ENCODE peak calls at places on chromosomes 7 and 10, in eight cellular contexts. O is lower leg skin, R is tibial artery, D is psoas muscle, P is BJ, A is fibroblast of lung, U is neural progenitor cell, J is mucosa of descending colon. W is an unnamed sample.

GRCh38 chr7:79691094-79691493 is 237.6 kb upstream of the MAGI2 start:
- DNase-seq in O (no peak), R (no peak), D (no peak), P (no peak), A (no peak), U (no peak), J (no peak), W (no peak)

GRCh38 chr10:110647136-110647430 is 2.9 kb downstream of the RBM20 start:
- DNase-seq in O (no peak), R (no peak), D (no peak), P (no peak), A (no peak), U (no peak), J (no peak), W (no peak)

GRCh38 chr7:98133181-98133580 is 26.5 kb downstream of the LMTK2 start:
- DNase-seq in O (no peak), R (no peak), D (no peak), P (no peak), A (peak; percentile 11), U (no peak), J (no peak), W (no peak)

GRCh38 chr7:113389247-113389646 is 270.9 kb upstream of the SMIM30 start:
- DNase-seq in O (no peak), R (no peak), D (no peak), P (no peak), A (no peak), U (no peak), J (no peak), W (no peak)

GRCh38 chr10:26269754-26270153 is 53.2 kb downstream of the GAD2 start:
- DNase-seq in O (no peak), R (no peak), D (no peak), P (no peak), A (no peak), U (peak; percentile 73), J (no peak), W (no peak)

GRCh38 chr10:1886039-1886438 is 148.7 kb upstream of the ADARB2 start:
- DNase-seq in O (no peak), R (no peak), D (no peak), P (no peak), A (no peak), U (no peak), J (no peak), W (no peak)

GRCh38 chr10:61842755-61843497 is 58.6 kb upstream of the ARID5B start:
- DNase-seq in O (no peak), R (no peak), D (no peak), P (peak; percentile 33), A (no peak), U (no peak), J (no peak), W (no peak)

GRCh38 chr7:2947381-2947780 is 96.3 kb downstream of the CARD11 start:
- DNase-seq in O (no peak), R (no peak), D (no peak), P (no peak), A (no peak), U (no peak), J (no peak), W (peak; percentile 16)

GRCh38 chr10:110137142-110137545 is 70.3 kb upstream of the MXI1 start:
- DNase-seq in O (no peak), R (no peak), D (no peak), P (peak; percentile 26), A (peak; percentile 88), U (peak; percentile 70), J (no peak), W (no peak)

GRCh38 chr10:8059191-8059936 is 4.9 kb downstream of the GATA3 start:
- DNase-seq in O (no peak), R (no peak), D (no peak), P (no peak), A (no peak), U (peak; percentile 45), J (no peak), W (no peak)

GRCh38 chr7:31997423-31997822 is 72.8 kb downstream of the PDE1C start:
- DNase-seq in O (no peak), R (no peak), D (no peak), P (no peak), A (no peak), U (peak; percentile 24), J (no peak), W (no peak)
- TF ChIP-seq CTCF in O (no peak), R (no peak), D (no peak), P (no peak), A (no peak), U (no peak), J (no peak), W (no peak)

DNA sequence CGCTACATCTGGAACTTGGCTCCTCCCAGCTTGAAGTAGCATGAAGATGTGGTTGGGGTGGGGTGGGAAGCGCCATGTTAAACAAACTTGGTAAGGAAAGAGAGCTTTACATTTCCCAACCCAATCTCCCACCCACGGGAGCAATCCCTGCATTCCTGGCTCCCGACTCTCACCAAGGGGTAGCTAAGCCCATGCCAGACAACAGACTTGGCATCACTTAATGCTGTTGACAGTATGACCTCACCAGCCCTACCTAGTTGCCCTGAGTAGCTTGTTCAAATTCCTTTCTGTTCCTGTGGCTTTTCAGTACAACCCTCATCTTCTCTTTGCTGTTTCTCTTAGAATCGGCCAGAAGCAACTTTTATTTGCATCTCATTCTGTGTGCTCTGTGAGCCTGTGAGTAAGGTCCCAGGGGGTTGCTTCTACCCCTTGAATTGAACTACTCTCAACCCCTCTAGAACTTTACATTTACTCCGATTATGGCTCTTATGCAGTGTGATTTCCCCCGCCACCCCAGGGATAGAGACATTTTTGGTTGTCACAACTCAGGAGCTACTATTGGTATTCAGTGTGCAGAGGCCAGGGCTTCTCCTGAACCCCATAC is 211.5 kb downstream of the SEC23IP start:
- DNase-seq in O (no peak), R (no peak), D (no peak), P (no peak), A (no peak), U (no peak), J (no peak), W (no peak)
- TF ChIP-seq CTCF in O (no peak), R (no peak), D (no peak), P (no peak), A (no peak), U (no peak), J (no peak), W (no peak)

DNA sequence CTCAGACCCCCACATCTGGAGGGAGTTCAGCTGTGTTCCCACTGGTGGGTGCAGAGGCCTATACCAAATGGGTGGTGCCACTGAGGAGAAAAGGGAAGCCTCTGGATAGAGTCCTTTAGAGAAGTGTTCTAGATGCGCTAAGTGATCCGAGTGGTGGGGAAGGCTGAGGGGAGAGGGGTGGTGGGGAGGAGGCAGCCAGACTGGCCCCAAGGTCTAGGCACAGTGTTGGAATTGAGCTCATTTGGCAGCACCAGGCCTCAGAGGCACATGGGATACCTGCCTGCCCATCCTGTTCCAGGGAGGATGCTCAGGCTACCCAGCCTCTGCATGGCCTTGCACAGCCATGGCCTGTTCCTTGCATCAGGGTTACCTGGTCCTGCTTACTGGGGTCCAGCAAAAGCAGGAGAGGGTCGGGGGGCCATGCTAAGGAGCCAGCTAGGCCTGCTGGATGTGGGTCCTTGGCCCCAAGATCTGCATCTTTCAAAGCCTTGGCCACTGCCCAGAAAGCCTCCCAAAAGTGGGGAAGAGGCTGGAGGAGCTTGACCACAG is 99.6 kb downstream of the NEURL1 start:
- DNase-seq in O (no peak), R (no peak), D (no peak), P (no peak), A (no peak), U (no peak), J (no peak), W (no peak)
- TF ChIP-seq CTCF in O (no peak), R (no peak), D (no peak), P (no peak), A (no peak), U (no peak), J (no peak), W (no peak)

DNA sequence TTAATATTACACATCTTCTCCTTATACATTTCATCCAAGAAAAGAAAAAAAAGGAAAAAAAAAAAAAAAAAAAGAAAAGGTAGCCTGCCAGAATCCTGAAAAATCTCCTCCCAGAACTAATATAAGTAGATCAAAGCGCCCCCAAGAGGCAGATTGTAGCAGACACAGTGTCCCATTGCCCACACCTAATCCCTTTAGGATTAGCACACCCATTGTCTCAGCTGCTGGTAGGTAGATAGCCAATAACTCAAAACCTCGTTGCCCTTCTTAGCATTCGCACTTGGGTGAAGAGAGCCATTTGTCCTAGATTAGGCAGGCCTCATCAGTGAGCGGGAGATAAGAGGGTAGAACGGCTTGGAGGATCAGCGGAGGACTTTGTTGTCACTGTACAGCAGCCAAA is 100.2 kb upstream of the SORCS1 start:
- DNase-seq in O (no peak), R (no peak), D (no peak), P (no peak), A (no peak), U (peak; percentile 77), J (no peak), W (no peak)
- TF ChIP-seq CTCF in O (no peak), R (no peak), D (no peak), P (no peak), A (no peak), U (peak; percentile 56), J (no peak), W (peak; percentile 12)

DNA sequence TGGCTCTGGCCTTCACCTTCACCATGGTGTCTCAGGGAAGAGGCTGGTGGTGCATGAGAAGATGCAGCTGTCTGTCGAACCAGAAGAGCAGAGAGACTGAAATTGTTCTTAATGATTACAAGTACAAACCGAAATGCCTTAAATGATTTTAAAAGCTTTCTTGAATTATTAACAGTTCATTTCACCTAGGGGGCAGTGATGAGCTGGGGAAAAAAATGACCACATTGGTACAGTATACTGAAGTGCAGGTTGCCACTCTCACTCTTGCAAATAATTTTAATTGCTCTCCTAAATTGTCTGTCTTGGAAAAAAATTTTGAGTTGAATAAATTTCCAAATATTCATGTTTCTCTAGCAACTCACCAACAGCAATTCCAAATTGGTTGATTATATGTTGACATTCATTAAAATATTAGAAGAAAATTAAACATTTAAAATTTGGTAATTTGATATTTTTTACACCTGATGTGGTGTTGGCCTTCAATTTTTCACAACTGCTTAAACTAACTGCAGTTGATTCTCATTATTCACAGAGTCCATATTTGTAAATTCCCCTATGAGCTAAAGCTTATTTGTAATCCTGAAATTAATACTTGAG is 692.6 kb downstream of the ZWINT start:
- DNase-seq in O (no peak), R (no peak), D (no peak), P (no peak), A (no peak), U (peak; percentile 15), J (no peak), W (no peak)
- TF ChIP-seq CTCF in O (no peak), R (no peak), D (no peak), P (no peak), A (peak; percentile 13), U (peak; percentile 53), J (no peak), W (peak; percentile 24)

DNA sequence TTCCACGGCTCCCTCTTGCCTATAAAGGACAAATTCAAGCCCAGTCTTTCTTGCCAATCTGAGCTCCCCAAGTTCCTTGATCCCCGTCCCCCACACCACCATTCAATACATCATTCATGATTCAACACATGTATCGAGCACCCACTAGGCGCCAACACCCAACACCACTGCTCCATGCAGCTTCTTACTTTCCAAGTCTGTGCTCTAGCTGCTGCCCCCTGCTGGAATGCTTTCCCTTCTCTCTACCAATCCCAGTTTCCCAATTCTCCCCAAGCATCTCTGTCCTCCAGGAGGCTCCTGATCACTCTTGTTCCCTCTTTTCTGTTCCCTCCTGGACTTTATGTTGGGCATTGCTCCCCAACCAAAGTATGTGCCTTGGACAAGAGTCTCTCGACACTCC is 172.6 kb downstream of the NEURL1 start:
- DNase-seq in O (no peak), R (no peak), D (no peak), P (no peak), A (peak; percentile 44), U (no peak), J (no peak), W (no peak)
- TF ChIP-seq CTCF in O (no peak), R (peak; percentile 27), D (peak; percentile 36), P (peak; percentile 54), A (peak; percentile 57), U (peak; percentile 53), J (no peak), W (peak; percentile 38)

GRCh38 chr7:38291117-38291647 is 17.7 kb upstream of the TARP start:
- DNase-seq in O (no peak), R (no peak), D (no peak), P (no peak), A (no peak), U (no peak), J (no peak), W (no peak)
- TF ChIP-seq CTCF in O (no peak), R (no peak), D (no peak), P (no peak), A (no peak), U (peak; percentile 4), J (no peak), W (no peak)

W was measured in upper lobe of right lung.